ENCODE peak calls at places on chromosomes 1 and 21, in four cellular contexts. G is K562, Y is endothelial cell of umbilical vein, N is A549. K is an unnamed sample.
A peak's percentile ranks its signal among the peaks of the same experiment; 100 is the strongest.

GRCh38 chr1:196309386-196309785 is 298.9 kb downstream of the KCNT2 start:
- DNase-seq in G (peak; percentile 19), Y (peak; percentile 49), N (peak; percentile 42), K (peak; percentile 34)

GRCh38 chr1:235809949-235810348 is 56.8 kb downstream of the LYST start:
- DNase-seq in G (no peak), Y (no peak), N (no peak), K (no peak)

GRCh38 chr1:244414543-244414942 is 37.2 kb downstream of the ADSS2 start:
- DNase-seq in G (no peak), Y (peak; percentile 64), N (peak; percentile 28), K (no peak)

GRCh38 chr1:230636575-230637163 is 5.6 kb upstream of the COG2 start:
- DNase-seq in G (no peak), Y (no peak), N (no peak), K (no peak)

GRCh38 chr1:196449459-196449858 is 158.8 kb downstream of the KCNT2 start:
- DNase-seq in G (no peak), Y (no peak), N (no peak), K (no peak)

GRCh38 chr1:173134800-173135199 is 72.3 kb downstream of the TNFSF4 start:
- DNase-seq in G (no peak), Y (no peak), N (no peak), K (no peak)

GRCh38 chr1:235878082-235878781 is 11.5 kb upstream of the LYST start:
- DNase-seq in G (no peak), Y (peak; percentile 50), N (no peak), K (no peak)

GRCh38 chr1:147598631-147599361 is 57.5 kb downstream of the BCL9 start:
- DNase-seq in G (no peak), Y (no peak), N (no peak), K (no peak)

GRCh38 chr1:185044981-185045792 is at the start of gene RNF2:
- DNase-seq in G (peak; percentile 93), Y (peak; percentile 86), N (peak; percentile 75), K (peak; percentile 88)

GRCh38 chr1:147162093-147162492 is 10.2 kb downstream of the PRKAB2 start:
- DNase-seq in G (no peak), Y (no peak), N (no peak), K (no peak)

GRCh38 chr1:30908446-30908885 is at the start of gene SDC3:
- DNase-seq in G (peak; percentile 66), Y (no peak), N (no peak), K (no peak)

GRCh38 chr1:154186177-154186576 is 5.7 kb downstream of the TPM3 start:
- DNase-seq in G (peak; percentile 86), Y (peak; percentile 85), N (peak; percentile 68), K (peak; percentile 84)

GRCh38 chr1:49424782-49425181 is 599.0 kb downstream of the AGBL4 start:
- DNase-seq in G (no peak), Y (no peak), N (peak; percentile 0), K (no peak)

GRCh38 chr1:6745073-6745472 is 40.2 kb upstream of the CAMTA1 start:
- DNase-seq in G (no peak), Y (no peak), N (no peak), K (peak; percentile 40)

GRCh38 chr1:205259361-205259832 is 31.7 kb downstream of the TMCC2 start:
- DNase-seq in G (no peak), Y (no peak), N (no peak), K (peak; percentile 29)

GRCh38 chr1:109111386-109112055 is 2.4 kb upstream of the ELAPOR1 start:
- DNase-seq in G (no peak), Y (no peak), N (no peak), K (peak; percentile 62)

GRCh38 chr1:75861831-75862230 is 65.1 kb downstream of the MSH4 start:
- DNase-seq in G (peak; percentile 12), Y (no peak), N (no peak), K (no peak)

GRCh38 chr1:83999316-83999819 is 436 bp upstream of the TTLL7 start:
- DNase-seq in G (peak; percentile 83), Y (peak; percentile 67), N (peak; percentile 71), K (peak; percentile 64)

GRCh38 chr1:87869563-87869962 is 540.9 kb downstream of the LMO4 start:
- DNase-seq in G (no peak), Y (peak; percentile 24), N (peak; percentile 53), K (peak; percentile 80)

DNA sequence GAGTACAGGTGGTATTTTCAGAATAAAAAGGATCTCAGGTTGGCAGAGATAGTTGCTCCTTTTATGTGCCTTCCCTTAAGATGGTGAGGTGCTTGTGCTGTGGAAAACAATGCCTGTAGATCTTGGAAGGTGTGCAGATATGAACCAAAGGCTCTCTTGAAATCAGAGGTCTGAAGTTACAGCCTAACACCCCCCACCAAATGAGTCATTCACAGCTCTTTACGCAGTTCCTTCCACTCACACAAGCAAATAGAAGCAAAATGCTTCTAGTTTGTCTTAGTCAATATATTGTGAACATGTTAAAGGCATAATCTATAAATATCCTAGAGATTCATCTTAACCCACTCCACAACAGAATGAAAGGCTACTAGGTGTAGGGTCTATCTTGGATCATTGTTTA is 128.9 kb upstream of the NR5A2 start:
- DNase-seq in G (no peak), Y (no peak), N (peak; percentile 58), K (peak; percentile 4)
- TF ChIP-seq MYC in G (no peak), Y (no peak), N (no peak), K (no peak)

GRCh38 chr21:38574895-38575294 is 76.6 kb upstream of the ERG start:
- DNase-seq in G (no peak), Y (no peak), N (no peak), K (no peak)

GRCh38 chr21:38567577-38568360 is 69.5 kb upstream of the ERG start:
- DNase-seq in G (no peak), Y (no peak), N (no peak), K (no peak)

GRCh38 chr21:38569733-38570132 is 71.5 kb upstream of the ERG start:
- DNase-seq in G (no peak), Y (no peak), N (no peak), K (no peak)
- TF ChIP-seq CTCF in G (no peak), Y (no peak), N (no peak), K (no peak)

DNA sequence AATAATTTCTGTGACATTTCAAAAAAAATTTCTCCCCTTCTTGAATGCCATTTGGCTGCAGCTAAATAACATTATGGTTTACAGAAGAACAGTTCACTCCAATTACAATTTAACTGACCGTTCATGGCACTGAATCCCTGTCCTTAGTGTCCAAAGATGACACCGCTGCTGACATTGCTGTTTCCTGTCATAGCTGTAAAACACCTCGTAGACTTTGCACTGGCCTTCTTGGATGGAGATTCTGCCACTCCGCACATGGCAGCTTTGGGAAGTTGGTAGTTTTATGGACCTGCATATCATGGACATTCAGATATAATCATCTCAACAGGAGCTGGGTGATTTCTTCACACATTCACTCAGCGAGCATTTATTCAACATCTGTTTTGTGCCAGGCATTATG is 5.0 kb downstream of the ARMH1 start:
- DNase-seq in G (no peak), Y (no peak), N (no peak), K (no peak)
- TF ChIP-seq POLR2A in G (no peak), Y (no peak), N (no peak), K (no peak)

GRCh38 chr1:1600861-1601563 is 1.1 kb upstream of the FNDC10 start:
- DNase-seq in G (no peak), Y (no peak), N (no peak), K (no peak)

GRCh38 chr1:1598051-1598719 is 1.8 kb downstream of the FNDC10 start:
- DNase-seq in G (peak; percentile 5), Y (no peak), N (no peak), K (peak; percentile 6)

GRCh38 chr1:1599919-1600860 is at the start of gene FNDC10:
- DNase-seq in G (no peak), Y (no peak), N (no peak), K (no peak)

GRCh38 chr1:1598720-1599029 is 1.3 kb downstream of the FNDC10 start:
- DNase-seq in G (no peak), Y (no peak), N (no peak), K (peak; percentile 4)

GRCh38 chr1:1599030-1599916 is 662 bp downstream of the FNDC10 start:
- DNase-seq in G (peak; percentile 70), Y (no peak), N (no peak), K (peak; percentile 67)
- TF ChIP-seq MYC in G (peak; percentile 84), Y (no peak), N (no peak), K (peak; percentile 56)

DNA sequence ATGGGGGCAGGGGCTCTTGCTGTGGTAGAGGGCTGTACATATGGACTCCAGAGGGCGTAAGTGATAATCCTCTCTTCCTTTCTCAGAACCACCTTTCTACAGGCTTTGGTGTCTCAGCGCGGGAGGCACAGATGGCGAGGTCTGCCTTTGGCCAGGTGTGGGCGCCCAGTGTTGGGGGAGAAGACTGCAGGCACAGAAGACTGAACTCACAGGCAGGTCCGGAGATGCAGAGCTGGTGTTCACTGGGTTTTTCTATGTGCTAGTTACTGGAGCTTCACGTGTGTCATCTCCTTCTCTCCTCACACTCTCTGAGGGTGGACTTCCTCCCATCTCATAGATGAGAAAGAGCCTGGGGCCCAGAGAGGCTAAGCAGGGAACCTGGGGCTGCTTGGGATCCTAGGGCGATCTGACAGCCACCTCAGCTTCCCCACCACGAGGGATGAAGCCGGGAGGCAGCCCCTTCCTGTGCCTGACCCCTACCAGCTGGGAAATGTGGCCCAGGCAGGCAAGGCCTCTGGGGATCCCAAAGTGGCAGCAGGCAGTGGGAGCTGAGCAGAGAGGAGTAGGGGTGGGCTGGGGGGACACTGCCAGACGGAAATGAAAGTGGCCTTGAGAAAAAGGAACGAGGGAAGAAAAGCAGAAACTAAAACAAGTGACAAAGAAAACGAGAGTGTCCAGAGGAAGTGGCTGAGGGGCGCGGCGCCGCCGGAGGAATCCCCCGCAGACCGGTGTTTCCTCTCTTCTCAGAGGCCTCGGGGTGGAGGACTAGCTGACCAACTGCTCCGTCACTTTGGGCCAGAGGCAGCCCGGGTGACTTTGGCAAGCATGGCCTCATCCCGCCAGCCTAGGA is 191.6 kb downstream of the HIVEP3 start:
- DNase-seq in G (peak; percentile 7), Y (peak; percentile 61), N (no peak), K (peak; percentile 90)
- TF ChIP-seq CTCF in G (no peak), Y (no peak), N (no peak), K (peak; percentile 16)

DNA sequence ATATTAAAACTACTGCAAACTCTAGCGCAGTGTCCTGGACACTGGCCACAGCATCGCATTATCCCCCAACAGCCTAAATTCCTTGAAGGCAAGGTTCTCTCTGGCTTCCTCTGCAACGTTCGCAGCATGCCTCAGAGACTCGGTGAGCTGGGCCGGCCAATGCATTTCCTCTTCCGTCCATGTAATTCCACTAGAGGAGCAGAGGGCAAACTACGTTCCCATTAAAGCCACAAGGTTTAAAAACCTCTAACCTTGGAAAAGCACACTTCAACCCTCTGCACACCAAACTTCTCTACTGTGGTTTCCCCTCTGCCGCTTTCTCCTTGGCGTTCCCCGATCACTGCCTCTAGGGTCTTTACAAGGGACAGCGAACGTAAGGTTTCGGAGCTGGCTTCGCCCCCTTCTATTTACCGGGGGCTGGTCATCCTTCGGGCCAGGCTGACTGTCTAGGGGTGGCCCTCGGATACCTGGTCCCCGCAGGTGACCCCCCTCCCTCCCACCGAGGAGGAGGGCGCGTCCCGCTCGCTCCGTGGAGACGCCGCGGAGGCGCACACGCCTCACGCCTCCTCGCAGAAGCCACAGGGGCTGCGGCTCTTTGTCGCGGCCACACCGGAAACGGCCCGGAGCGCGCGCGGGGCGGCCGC is 451 bp upstream of the SMYD2 start:
- DNase-seq in G (peak; percentile 60), Y (peak; percentile 48), N (peak; percentile 54), K (peak; percentile 68)
- TF ChIP-seq POLR2A in G (peak; percentile 69), Y (no peak), N (peak; percentile 40), K (no peak)

GRCh38 chr1:161727343-161727924 is 6.1 kb downstream of the FCRLB start:
- DNase-seq in G (peak; percentile 52), Y (no peak), N (no peak), K (peak; percentile 82)
- TF ChIP-seq MYC in G (no peak), Y (no peak), N (no peak), K (no peak)